ENCODE peak calls at places on chromosome 21, in eight cellular contexts. W, X, I, P, E, N, H and R are unnamed samples.

GRCh38 chr21:31888936-31889371 is 16.1 kb downstream of the HUNK start:
- DNase-seq in W (no peak), X (peak; percentile 13), I (peak; percentile 65), P (no peak), E (no peak), N (no peak), H (no peak), R (no peak)

GRCh38 chr21:40618216-40618615 is 228.7 kb downstream of the DSCAM start:
- DNase-seq in W (no peak), X (no peak), I (no peak), P (no peak), E (no peak), N (no peak), H (no peak), R (no peak)

GRCh38 chr21:40051801-40052200 is 184.6 kb downstream of the PCP4 start:
- DNase-seq in W (no peak), X (no peak), I (no peak), P (no peak), E (no peak), N (no peak), H (no peak), R (no peak)

GRCh38 chr21:21187579-21187978 is 189.4 kb downstream of the NCAM2 start:
- DNase-seq in W (peak; percentile 59), X (no peak), I (no peak), P (no peak), E (no peak), N (no peak), H (no peak), R (no peak)

GRCh38 chr21:42837421-42838211 is 41.7 kb downstream of the WDR4 start:
- DNase-seq in W (no peak), X (no peak), I (no peak), P (no peak), E (no peak), N (no peak), H (no peak), R (peak; percentile 8)

GRCh38 chr21:39000496-39000895 is 182.8 kb downstream of the PSMG1 start:
- DNase-seq in W (peak; percentile 46), X (peak; percentile 16), I (no peak), P (no peak), E (no peak), N (no peak), H (no peak), R (no peak)

GRCh38 chr21:42079939-42080787 is 9.0 kb downstream of the UMODL1 start:
- DNase-seq in W (peak; percentile 11), X (no peak), I (no peak), P (no peak), E (no peak), N (no peak), H (no peak), R (no peak)

GRCh38 chr21:36166705-36167104 is 10.1 kb downstream of the DOP1B start:
- DNase-seq in W (no peak), X (no peak), I (no peak), P (no peak), E (no peak), N (no peak), H (no peak), R (no peak)

GRCh38 chr21:14527690-14528652 is 18.1 kb downstream of the SAMSN1 start:
- DNase-seq in W (no peak), X (no peak), I (no peak), P (no peak), E (no peak), N (no peak), H (no peak), R (no peak)

GRCh38 chr21:35508389-35508888 is 459.3 kb upstream of the RUNX1 start:
- DNase-seq in W (peak; percentile 65), X (peak; percentile 63), I (peak; percentile 20), P (peak; percentile 69), E (no peak), N (peak; percentile 58), H (no peak), R (no peak)

GRCh38 chr21:26709090-26709489 is 136.0 kb upstream of the CYYR1 start:
- DNase-seq in W (peak; percentile 6), X (no peak), I (no peak), P (no peak), E (no peak), N (no peak), H (no peak), R (no peak)

GRCh38 chr21:34935868-34936267 is 113.2 kb downstream of the RUNX1 start:
- DNase-seq in W (no peak), X (no peak), I (no peak), P (no peak), E (no peak), N (no peak), H (no peak), R (no peak)

GRCh38 chr21:23968722-23969647 is 1638.3 kb downstream of the MRPL39 start:
- DNase-seq in W (peak; percentile 26), X (peak; percentile 66), I (peak; percentile 50), P (peak; percentile 28), E (no peak), N (no peak), H (peak; percentile 43), R (peak; percentile 46)

GRCh38 chr21:17488620-17489019 is 24.2 kb upstream of the CXADR start:
- DNase-seq in W (no peak), X (no peak), I (no peak), P (no peak), E (no peak), N (no peak), H (no peak), R (no peak)

GRCh38 chr21:27759091-27759659 is 792.3 kb upstream of the ADAMTS5 start:
- DNase-seq in W (no peak), X (peak; percentile 9), I (peak; percentile 49), P (no peak), E (no peak), N (peak; percentile 8), H (no peak), R (no peak)

GRCh38 chr21:38696617-38697016 is 109.1 kb upstream of the ETS2 start:
- DNase-seq in W (no peak), X (no peak), I (no peak), P (no peak), E (no peak), N (no peak), H (no peak), R (no peak)

GRCh38 chr21:31444061-31444460 is 100.0 kb upstream of the TIAM1 start:
- DNase-seq in W (peak; percentile 4), X (no peak), I (no peak), P (no peak), E (no peak), N (peak; percentile 9), H (no peak), R (no peak)

GRCh38 chr21:38857152-38857825 is 51.6 kb downstream of the ETS2 start:
- DNase-seq in W (no peak), X (no peak), I (no peak), P (no peak), E (no peak), N (no peak), H (no peak), R (no peak)

GRCh38 chr21:42593007-42593814 is 60.2 kb upstream of the PDE9A start:
- DNase-seq in W (peak; percentile 26), X (peak; percentile 80), I (peak; percentile 65), P (peak; percentile 37), E (no peak), N (peak; percentile 34), H (peak; percentile 54), R (peak; percentile 49)

GRCh38 chr21:29196021-29196663 is 65.7 kb downstream of the MAP3K7CL start:
- DNase-seq in W (peak; percentile 97), X (no peak), I (peak; percentile 21), P (peak; percentile 76), E (no peak), N (peak; percentile 79), H (peak; percentile 30), R (peak; percentile 19)

GRCh38 chr21:34885636-34886553 is 163.2 kb downstream of the RUNX1 start:
- DNase-seq in W (no peak), X (no peak), I (no peak), P (no peak), E (no peak), N (no peak), H (no peak), R (no peak)

GRCh38 chr21:37915516-37915915 is 741 bp downstream of the KCNJ6 start:
- DNase-seq in W (no peak), X (peak; percentile 11), I (no peak), P (no peak), E (no peak), N (peak; percentile 50), H (no peak), R (no peak)

GRCh38 chr21:37622755-37623543 is 256.4 kb downstream of the DYRK1A start:
- DNase-seq in W (no peak), X (no peak), I (no peak), P (no peak), E (no peak), N (no peak), H (no peak), R (no peak)

GRCh38 chr21:35711213-35711612 is 349.1 kb downstream of the SETD4 start:
- DNase-seq in W (no peak), X (no peak), I (no peak), P (no peak), E (no peak), N (no peak), H (no peak), R (no peak)

GRCh38 chr21:35038772-35039145 is 10.3 kb downstream of the RUNX1 start:
- DNase-seq in W (no peak), X (no peak), I (no peak), P (no peak), E (no peak), N (no peak), H (no peak), R (no peak)

GRCh38 chr21:45003331-45004058 is 63.7 kb downstream of the SLX9 start:
- DNase-seq in W (no peak), X (no peak), I (no peak), P (no peak), E (peak; percentile 23), N (peak; percentile 31), H (no peak), R (no peak)
- TF ChIP-seq CTCF in W (no peak), X (no peak), I (no peak), P (no peak), E (no peak), N (no peak), H (no peak), R (no peak)

DNA sequence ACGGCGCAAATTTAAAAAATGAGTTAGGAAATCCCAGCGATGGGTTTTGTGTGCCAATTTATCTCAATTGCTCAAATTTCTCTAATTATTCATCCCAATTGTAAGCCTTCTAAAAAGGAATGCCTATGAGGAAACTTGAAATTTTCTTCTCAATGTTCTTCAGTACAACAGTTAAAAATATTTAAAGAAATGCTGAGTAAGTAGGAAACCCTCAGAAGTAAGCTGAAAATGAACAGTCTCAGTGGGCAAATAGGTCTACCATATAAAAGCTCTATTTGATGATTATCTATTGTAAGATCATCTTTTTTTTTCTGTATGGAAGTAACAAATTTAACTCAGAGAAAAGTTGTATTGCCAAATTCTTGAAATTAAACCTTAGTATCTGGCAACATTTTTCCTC is 1.7 kb upstream of the USP25 start:
- DNase-seq in W (no peak), X (no peak), I (no peak), P (no peak), E (no peak), N (no peak), H (no peak), R (no peak)
- TF ChIP-seq CTCF in W (no peak), X (no peak), I (no peak), P (no peak), E (no peak), N (no peak), H (no peak), R (no peak)

GRCh38 chr21:18840239-18840638 is 436.7 kb upstream of the TMPRSS15 start:
- DNase-seq in W (no peak), X (no peak), I (no peak), P (no peak), E (no peak), N (no peak), H (no peak), R (no peak)
- TF ChIP-seq CTCF in W (no peak), X (peak; percentile 57), I (no peak), P (no peak), E (no peak), N (no peak), H (no peak), R (no peak)

GRCh38 chr21:16454371-16454770 is 724.6 kb downstream of the USP25 start:
- DNase-seq in W (no peak), X (no peak), I (no peak), P (no peak), E (no peak), N (peak; percentile 5), H (no peak), R (no peak)
- TF ChIP-seq CTCF in W (no peak), X (no peak), I (peak; percentile 27), P (no peak), E (peak; percentile 57), N (peak; percentile 53), H (no peak), R (no peak)